ENCODE peak calls at places on chromosomes 16 and 17, in five cellular contexts. One of them, this sample, is unnamed.

GRCh38 chr17:6231886-6232767 is 161.9 kb downstream of the WSCD1 start:
- DNase-seq in heart left ventricle: no peak
- DNase-seq in testis: no peak
- DNase-seq in IMR-90: no peak
- DNase-seq in H54: peak
- DNase-seq in this sample: no peak

GRCh38 chr16:88924834-88925539 is 52.0 kb downstream of the CBFA2T3 start:
- DNase-seq in H54: peak
- DNase-seq in heart left ventricle: no peak
- DNase-seq in IMR-90: peak
- DNase-seq in testis: no peak
- DNase-seq in this sample: peak

GRCh38 chr17:50518265-50519023 is 10.2 kb downstream of the MYCBPAP start:
- DNase-seq in H54: no peak
- DNase-seq in testis: peak
- DNase-seq in heart left ventricle: no peak
- DNase-seq in IMR-90: no peak
- DNase-seq in this sample: no peak

GRCh38 chr16:50711862-50712567 is 18.6 kb downstream of the NOD2 start:
- DNase-seq in testis: no peak
- DNase-seq in heart left ventricle: peak
- DNase-seq in IMR-90: no peak
- DNase-seq in H54: no peak
- DNase-seq in this sample: no peak

GRCh38 chr17:71975998-71976649 is 144.7 kb upstream of the SOX9 start:
- DNase-seq in heart left ventricle: peak
- DNase-seq in IMR-90: peak
- DNase-seq in testis: peak
- DNase-seq in H54: peak
- DNase-seq in this sample: no peak

GRCh38 chr17:40535924-40536717 is 29.2 kb downstream of the CCR7 start:
- DNase-seq in H54: no peak
- DNase-seq in testis: peak
- DNase-seq in heart left ventricle: peak
- DNase-seq in IMR-90: no peak
- DNase-seq in this sample: peak

GRCh38 chr17:16261049-16261448 is 44.0 kb downstream of the PIGL start:
- DNase-seq in H54: no peak
- DNase-seq in heart left ventricle: no peak
- DNase-seq in testis: no peak
- DNase-seq in IMR-90: no peak
- DNase-seq in this sample: no peak

GRCh38 chr16:77599793-77600415 is 122.4 kb upstream of the NUDT7 start:
- DNase-seq in IMR-90: peak
- DNase-seq in heart left ventricle: no peak
- DNase-seq in testis: peak
- DNase-seq in H54: peak
- DNase-seq in this sample: peak

GRCh38 chr17:70168044-70168978 is 1.0 kb upstream of the KCNJ2 start:
- DNase-seq in heart left ventricle: peak
- DNase-seq in IMR-90: peak
- DNase-seq in H54: no peak
- DNase-seq in testis: peak
- DNase-seq in this sample: peak

GRCh38 chr17:58982626-58983025 is 124.1 kb downstream of the TRIM37 start:
- DNase-seq in testis: no peak
- DNase-seq in H54: no peak
- DNase-seq in IMR-90: no peak
- DNase-seq in heart left ventricle: no peak
- DNase-seq in this sample: no peak

DNA sequence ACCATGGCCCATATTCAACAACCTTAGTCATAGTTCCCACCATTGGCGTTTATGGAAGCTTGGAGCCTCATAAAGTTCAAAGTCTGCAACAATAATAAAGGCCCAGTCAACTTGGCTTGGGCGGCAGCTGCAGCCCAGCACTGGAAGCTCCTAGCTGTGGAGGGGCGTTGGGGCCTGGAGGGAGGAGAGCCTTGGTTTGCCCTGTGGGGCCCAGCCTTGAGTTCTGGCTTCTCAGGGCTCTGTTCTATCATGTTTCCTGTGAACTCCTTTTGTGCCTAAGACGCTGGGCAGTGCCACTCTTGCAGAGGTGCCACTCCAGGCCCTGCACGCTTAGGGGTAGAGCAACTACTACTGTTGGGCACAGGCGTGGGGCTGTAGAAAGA is 927 bp upstream of the ENGASE start:
- DNase-seq in testis: no peak
- DNase-seq in IMR-90: no peak
- DNase-seq in heart left ventricle: no peak
- DNase-seq in H54: no peak
- DNase-seq in this sample: no peak
- TF ChIP-seq POLR2A in testis: no peak
- TF ChIP-seq POLR2A in IMR-90: no peak
- TF ChIP-seq POLR2A in heart left ventricle: no peak
- TF ChIP-seq POLR2A in H54: no peak
- TF ChIP-seq POLR2A in this sample: no peak

GRCh38 chr16:66603537-66604375 is 748 bp upstream of the CMTM3 start:
- DNase-seq in testis: peak
- DNase-seq in heart left ventricle: peak
- DNase-seq in IMR-90: peak
- DNase-seq in H54: peak
- DNase-seq in this sample: peak
- TF ChIP-seq POLR2A in testis: no peak
- TF ChIP-seq POLR2A in heart left ventricle: no peak
- TF ChIP-seq POLR2A in IMR-90: no peak
- TF ChIP-seq POLR2A in H54: no peak
- TF ChIP-seq POLR2A in this sample: no peak

DNA sequence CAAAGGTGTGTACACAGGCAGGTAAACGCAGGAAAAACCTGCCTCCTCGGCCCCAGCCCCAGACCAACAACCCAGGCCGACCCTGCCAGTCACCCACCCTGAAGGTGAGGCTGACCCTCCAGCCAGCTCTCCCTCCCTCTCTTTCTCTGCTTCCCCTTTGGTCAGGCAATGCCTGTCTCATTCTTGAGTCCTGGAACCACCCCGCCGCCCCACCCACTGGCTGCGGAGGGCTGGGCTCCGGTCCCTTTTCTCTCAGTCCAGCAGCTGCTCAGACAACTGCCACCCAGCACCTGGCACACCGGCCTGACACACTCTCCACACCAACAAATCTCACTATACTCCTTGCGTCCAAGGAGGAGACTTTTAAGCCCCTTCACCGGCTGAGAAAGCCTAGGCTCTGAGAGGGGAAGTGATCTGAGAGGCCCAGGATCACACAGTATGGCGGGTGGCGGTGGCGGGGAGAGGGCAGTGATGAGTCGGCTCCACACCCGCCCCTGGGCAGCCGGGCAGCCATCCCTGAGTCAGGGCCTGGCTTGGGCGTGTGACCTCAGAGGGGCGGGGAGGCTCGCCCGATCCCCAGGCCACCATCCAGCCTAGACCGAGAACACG is 687 bp downstream of the FLII start:
- DNase-seq in IMR-90: peak
- DNase-seq in H54: peak
- DNase-seq in testis: peak
- DNase-seq in heart left ventricle: peak
- DNase-seq in this sample: peak
- TF ChIP-seq POLR2A in IMR-90: no peak
- TF ChIP-seq POLR2A in H54: peak
- TF ChIP-seq POLR2A in testis: no peak
- TF ChIP-seq POLR2A in heart left ventricle: no peak
- TF ChIP-seq POLR2A in this sample: no peak

GRCh38 chr17:63700528-63701441 is 860 bp upstream of the LIMD2 start:
- DNase-seq in testis: peak
- DNase-seq in IMR-90: peak
- DNase-seq in H54: no peak
- DNase-seq in heart left ventricle: peak
- DNase-seq in this sample: peak
- TF ChIP-seq POLR2A in testis: no peak
- TF ChIP-seq POLR2A in IMR-90: no peak
- TF ChIP-seq POLR2A in H54: no peak
- TF ChIP-seq POLR2A in heart left ventricle: no peak
- TF ChIP-seq POLR2A in this sample: no peak

DNA sequence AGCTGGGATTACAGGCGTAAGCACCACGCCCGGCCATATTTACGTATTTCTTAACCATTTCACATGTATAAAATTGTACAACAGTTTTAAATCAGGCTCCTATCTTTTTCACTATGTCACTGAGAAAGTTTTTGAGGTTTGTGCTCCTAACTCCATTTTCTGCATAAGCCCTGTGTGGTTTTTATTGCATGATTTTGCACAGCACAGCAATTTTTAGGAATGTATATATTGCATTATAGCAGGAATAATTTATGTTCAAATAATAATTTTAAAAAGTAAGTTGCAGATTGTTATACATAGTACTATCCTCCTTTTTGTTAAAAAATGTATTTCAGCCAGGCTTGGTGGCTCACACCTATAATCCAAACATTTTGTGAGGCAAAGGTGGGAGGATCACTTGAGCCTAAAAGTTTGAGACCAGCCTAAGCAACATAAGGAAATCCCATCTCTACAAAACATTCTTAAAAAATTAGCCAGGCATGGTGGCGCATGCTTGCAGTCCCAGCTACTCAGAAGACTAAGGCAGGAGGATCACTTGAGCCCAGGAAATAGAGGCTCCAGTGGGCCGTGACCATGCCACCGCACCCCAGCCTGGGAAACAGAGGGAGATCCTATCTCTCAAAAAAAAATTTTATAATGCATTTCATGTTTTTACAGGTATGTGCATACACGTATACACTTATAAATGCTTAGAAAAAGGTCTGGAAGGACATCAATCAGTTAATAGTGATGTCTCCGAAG is 26.0 kb downstream of the SMG6 start:
- DNase-seq in heart left ventricle: no peak
- DNase-seq in IMR-90: no peak
- DNase-seq in testis: no peak
- DNase-seq in H54: no peak
- DNase-seq in this sample: no peak
- TF ChIP-seq POLR2A in heart left ventricle: no peak
- TF ChIP-seq POLR2A in IMR-90: no peak
- TF ChIP-seq POLR2A in testis: no peak
- TF ChIP-seq POLR2A in H54: no peak
- TF ChIP-seq POLR2A in this sample: no peak

DNA sequence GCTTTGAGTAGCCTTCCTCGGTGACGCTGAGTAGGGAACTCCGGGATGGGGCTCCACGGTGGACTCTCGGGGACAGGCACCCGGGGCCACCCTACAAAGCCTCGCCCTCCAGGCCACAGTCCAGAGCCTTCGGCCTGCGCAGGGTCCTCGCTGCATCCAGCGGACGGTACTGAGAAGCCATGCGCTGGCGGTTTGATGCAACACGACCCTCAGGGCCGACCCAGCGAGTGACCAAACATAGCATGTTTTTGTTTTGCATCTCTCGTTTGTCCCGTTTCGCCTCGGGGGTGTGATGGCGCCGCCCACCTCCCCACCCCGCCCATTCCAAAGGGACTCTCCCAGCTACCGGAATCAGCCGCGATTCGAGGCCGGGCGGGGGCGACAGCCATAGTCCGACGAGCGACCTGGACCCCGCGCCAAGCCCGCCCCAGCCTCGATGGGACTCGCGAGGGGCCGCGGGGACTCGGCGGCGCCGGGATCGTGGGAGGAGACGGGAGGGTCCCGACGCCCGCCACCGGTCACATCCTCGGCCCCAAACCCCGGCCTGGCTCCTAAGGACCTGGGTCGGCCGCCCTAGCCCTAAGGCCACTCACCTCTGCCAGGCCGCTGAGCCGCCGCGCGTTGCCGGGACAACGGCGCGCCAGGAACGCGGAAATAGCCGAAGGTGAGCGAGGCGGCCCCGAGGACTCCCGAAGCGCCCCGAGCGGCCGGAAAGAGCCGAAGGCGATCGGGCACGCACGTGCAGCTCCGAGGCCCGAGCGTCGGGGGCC is 1.6 kb downstream of the IFT140 start:
- DNase-seq in testis: peak
- DNase-seq in IMR-90: peak
- DNase-seq in H54: peak
- DNase-seq in heart left ventricle: peak
- DNase-seq in this sample: peak
- TF ChIP-seq POLR2A in testis: no peak
- TF ChIP-seq POLR2A in IMR-90: peak
- TF ChIP-seq POLR2A in H54: peak
- TF ChIP-seq POLR2A in heart left ventricle: peak
- TF ChIP-seq POLR2A in this sample: no peak

DNA sequence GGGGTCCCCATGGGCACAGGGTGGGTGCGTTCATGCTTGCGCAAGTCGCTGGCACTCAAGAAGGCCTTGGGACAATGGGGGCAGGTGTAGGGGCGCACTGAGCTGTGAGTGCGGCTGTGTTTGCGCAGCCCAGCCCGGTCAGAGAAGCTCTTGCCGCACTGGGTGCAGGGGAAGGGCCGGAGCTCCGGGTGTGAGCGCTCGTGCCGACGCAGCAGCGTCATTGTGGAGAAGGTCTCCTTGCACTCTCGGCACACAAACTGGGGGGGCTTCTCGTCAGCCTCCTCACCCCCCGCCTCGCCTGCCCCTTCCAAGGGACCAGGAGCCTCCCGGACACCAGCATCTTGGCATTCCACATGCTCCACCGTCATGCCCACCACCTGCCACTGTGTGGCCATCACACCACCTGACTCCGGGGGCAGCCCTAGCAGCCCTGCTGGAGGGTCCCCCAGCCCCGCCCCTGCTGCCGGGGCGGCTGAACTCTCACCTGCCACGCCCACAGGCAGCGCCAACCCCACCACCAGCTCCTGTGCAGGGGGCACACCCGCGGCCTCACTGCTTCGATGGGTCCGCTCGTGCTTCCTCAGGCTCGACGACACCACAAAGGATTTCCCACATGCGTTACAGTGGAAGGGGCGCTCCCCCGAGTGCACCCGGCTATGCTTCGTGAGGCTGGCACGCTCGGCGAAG is 12.8 kb downstream of the ZNF668 start:
- DNase-seq in IMR-90: no peak
- DNase-seq in H54: no peak
- DNase-seq in testis: no peak
- DNase-seq in heart left ventricle: no peak
- DNase-seq in this sample: no peak
- TF ChIP-seq POLR2A in IMR-90: no peak
- TF ChIP-seq POLR2A in H54: no peak
- TF ChIP-seq POLR2A in testis: no peak
- TF ChIP-seq POLR2A in heart left ventricle: no peak
- TF ChIP-seq POLR2A in this sample: no peak

DNA sequence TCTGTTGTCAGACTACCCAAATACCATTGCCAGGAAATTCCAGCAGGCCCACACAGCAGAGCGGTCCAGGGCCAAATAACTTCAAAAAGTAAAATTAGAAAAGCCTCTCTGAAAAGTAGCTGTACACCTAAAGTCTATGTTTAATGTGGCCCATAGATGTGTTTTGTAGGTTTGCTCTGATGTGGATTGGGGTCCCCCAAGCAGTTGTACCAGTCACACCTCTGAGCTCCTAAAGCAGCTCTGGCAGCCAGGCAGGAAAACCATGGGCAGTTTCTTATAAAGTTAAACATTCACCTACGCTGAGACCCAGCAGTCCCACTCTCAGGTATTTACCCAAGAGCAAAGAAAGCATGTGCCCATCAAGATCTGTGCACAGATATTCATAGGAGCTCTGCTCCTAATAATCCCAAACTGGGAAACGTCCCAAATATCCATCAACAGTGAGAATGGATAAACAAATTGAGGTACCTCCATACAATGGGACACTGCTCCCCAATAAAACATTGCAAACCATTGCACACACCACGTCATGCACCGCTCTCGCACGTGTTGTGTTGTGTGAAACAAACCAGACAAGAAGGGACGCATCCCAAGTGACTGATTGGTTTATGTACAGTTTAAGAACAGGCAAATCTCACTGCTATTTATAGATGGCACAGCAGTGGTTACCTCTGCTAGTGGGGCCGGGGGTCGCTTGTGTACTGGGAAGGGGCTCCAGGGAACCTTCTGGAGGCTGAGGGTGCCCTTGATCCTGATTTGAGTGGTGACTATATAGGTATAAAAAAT is 15.8 kb upstream of the PRM1 start:
- DNase-seq in H54: no peak
- DNase-seq in IMR-90: no peak
- DNase-seq in testis: no peak
- DNase-seq in heart left ventricle: no peak
- DNase-seq in this sample: no peak
- TF ChIP-seq POLR2A in H54: no peak
- TF ChIP-seq POLR2A in IMR-90: no peak
- TF ChIP-seq POLR2A in testis: no peak
- TF ChIP-seq POLR2A in heart left ventricle: no peak
- TF ChIP-seq POLR2A in this sample: no peak

This sample was measured in erythroblast.